ENCODE peak calls at places on chromosomes 13 and 19, in seven cellular contexts. W, S, K, E, Y, B and Z are unnamed samples.

GRCh38 chr19:3370214-3370720 is 3.9 kb downstream of the NFIC start:
- DNase-seq in E (no peak), S (no peak), B (no peak), Y (no peak), W (no peak), K (no peak), Z (no peak)

GRCh38 chr19:48249502-48250014 is 6.2 kb downstream of the CARD8 start:
- DNase-seq in B (no peak), Y (peak; percentile 80), K (no peak), S (peak; percentile 63), E (no peak), W (no peak), Z (no peak)

GRCh38 chr19:32828643-32829344 is 40.8 kb downstream of the SLC7A9 start:
- DNase-seq in K (no peak), W (no peak), B (no peak), Y (no peak), S (no peak), E (no peak), Z (no peak)

GRCh38 chr19:1026189-1027019 is at the start of gene CNN2:
- DNase-seq in Y (peak; percentile 85), W (peak; percentile 85), B (peak; percentile 84), S (peak; percentile 64), E (no peak), K (peak; percentile 83), Z (peak; percentile 86)

GRCh38 chr19:7360393-7360984 is 11.8 kb downstream of the ARHGEF18 start:
- DNase-seq in E (no peak), S (no peak), W (no peak), K (no peak), B (no peak), Y (no peak), Z (no peak)

GRCh38 chr19:49690656-49691242 is at the start of gene CPT1C:
- DNase-seq in K (peak; percentile 91), S (peak; percentile 38), Y (peak; percentile 52), W (peak; percentile 74), E (no peak), B (peak; percentile 93), Z (no peak)

GRCh38 chr19:46922465-46922864 is 61.7 kb downstream of the ARHGAP35 start:
- DNase-seq in B (no peak), W (no peak), K (no peak), E (no peak), S (no peak), Y (no peak), Z (no peak)

GRCh38 chr13:37627428-37627827 is 28.9 kb upstream of the POSTN start:
- DNase-seq in W (no peak), B (no peak), K (no peak), S (no peak), E (no peak), Y (no peak), Z (no peak)

GRCh38 chr19:56111601-56112312 is 9.3 kb downstream of the ZNF787 start:
- DNase-seq in W (no peak), S (no peak), E (no peak), Y (peak; percentile 42), K (no peak), B (no peak), Z (no peak)

GRCh38 chr19:54670576-54671347 is 8.0 kb downstream of the LILRB4 start:
- DNase-seq in K (no peak), Y (no peak), B (no peak), E (no peak), W (no peak), S (no peak), Z (no peak)

GRCh38 chr19:50898018-50898417 is 13.2 kb downstream of the KLK4 start:
- DNase-seq in S (no peak), B (no peak), W (no peak), Y (no peak), E (no peak), K (no peak), Z (no peak)

GRCh38 chr13:38662362-38662761 is 24.5 kb upstream of the FREM2 start:
- DNase-seq in Y (no peak), E (no peak), S (no peak), B (no peak), K (no peak), W (no peak), Z (no peak)

GRCh38 chr19:39842693-39843435 is 3.3 kb downstream of the FBL start:
- DNase-seq in E (no peak), Y (no peak), S (no peak), B (no peak), W (no peak), K (no peak), Z (no peak)

GRCh38 chr19:2053601-2054389 is 2.8 kb upstream of the MKNK2 start:
- DNase-seq in K (no peak), B (no peak), W (no peak), S (no peak), Y (no peak), E (no peak), Z (no peak)

GRCh38 chr13:101433895-101434294 is 17.6 kb upstream of the NALCN start:
- DNase-seq in W (no peak), Y (no peak), S (no peak), K (no peak), B (no peak), E (no peak), Z (no peak)

GRCh38 chr19:47331931-47332547 is at the start of gene C5AR2:
- DNase-seq in Y (no peak), K (no peak), E (no peak), W (no peak), S (no peak), B (no peak), Z (peak; percentile 86)

GRCh38 chr13:114078501-114079451 is 53.6 kb downstream of the RASA3 start:
- DNase-seq in B (peak; percentile 7), Y (no peak), W (no peak), E (peak; percentile 30), S (no peak), K (no peak), Z (peak; percentile 86)

GRCh38 chr19:43300206-43300605 is 30.9 kb upstream of the PSG9 start:
- DNase-seq in E (no peak), W (no peak), K (no peak), B (no peak), Y (no peak), S (no peak), Z (no peak)

GRCh38 chr13:97011446-97012131 is 17.3 kb upstream of the OXGR1 start:
- DNase-seq in B (no peak), S (no peak), W (no peak), E (no peak), K (no peak), Y (no peak), Z (no peak)

GRCh38 chr13:100738176-100738855 is 63.7 kb upstream of the TMTC4 start:
- DNase-seq in K (no peak), B (no peak), Y (no peak), W (no peak), E (no peak), S (no peak), Z (no peak)

GRCh38 chr19:35937345-35938281 is 1.4 kb downstream of the LRFN3 start:
- DNase-seq in S (no peak), W (no peak), E (no peak), K (no peak), B (no peak), Y (no peak), Z (no peak)

GRCh38 chr13:50691682-50692263 is 151.7 kb downstream of the DLEU7 start:
- DNase-seq in W (no peak), E (no peak), S (no peak), Y (no peak), B (no peak), K (no peak), Z (no peak)

GRCh38 chr19:1104452-1105216 is 840 bp downstream of the GPX4 start:
- DNase-seq in B (peak; percentile 78), S (peak; percentile 79), E (no peak), W (no peak), Y (peak; percentile 86), K (peak; percentile 84), Z (peak; percentile 80)

GRCh38 chr13:105587786-105588185 is 947.7 kb downstream of the EFNB2 start:
- DNase-seq in S (no peak), E (no peak), B (no peak), Y (no peak), W (no peak), K (no peak), Z (peak; percentile 20)

GRCh38 chr13:34223984-34224383 is 406.0 kb downstream of the RFC3 start:
- DNase-seq in Y (no peak), E (no peak), W (no peak), S (no peak), K (no peak), B (no peak), Z (no peak)

GRCh38 chr19:18070181-18070580 is 16.6 kb downstream of the IL12RB1 start:
- DNase-seq in Y (no peak), W (no peak), E (no peak), K (no peak), S (no peak), B (no peak), Z (no peak)

GRCh38 chr13:43356566-43356965 is 333.2 kb downstream of the DNAJC15 start:
- DNase-seq in E (no peak), Y (no peak), B (no peak), S (no peak), K (no peak), W (no peak), Z (no peak)

GRCh38 chr19:36436531-36436930 is 18.1 kb upstream of the ZFP82 start:
- DNase-seq in B (no peak), W (no peak), Y (no peak), K (no peak), E (no peak), S (no peak), Z (no peak)

GRCh38 chr13:113561417-113562084 is 23.0 kb upstream of the TFDP1 start:
- DNase-seq in B (no peak), W (peak; percentile 10), E (no peak), Y (no peak), K (no peak), S (no peak), Z (no peak)

GRCh38 chr13:99749627-99750026 is 221.9 kb downstream of the ZIC5 start:
- DNase-seq in S (no peak), W (no peak), K (no peak), B (no peak), E (no peak), Y (no peak), Z (no peak)

GRCh38 chr13:20121154-20121515 is 39.7 kb downstream of the GJA3 start:
- DNase-seq in E (no peak), Y (no peak), K (no peak), B (no peak), S (no peak), W (no peak), Z (peak; percentile 28)

GRCh38 chr13:51959773-51960172 is 51.5 kb downstream of the ATP7B start:
- DNase-seq in K (no peak), B (no peak), E (no peak), Y (no peak), S (no peak), W (no peak), Z (no peak)

GRCh38 chr13:85140192-85140591 is 659.0 kb downstream of the SLITRK6 start:
- DNase-seq in Y (no peak), E (no peak), W (no peak), B (no peak), K (no peak), S (no peak), Z (peak; percentile 1)

GRCh38 chr13:78806457-78806856 is 147.5 kb upstream of the OBI1 start:
- DNase-seq in Y (no peak), S (no peak), B (no peak), E (no peak), W (no peak), K (no peak), Z (no peak)

GRCh38 chr19:6590458-6591319 is at the start of gene CD70:
- DNase-seq in K (peak; percentile 44), W (no peak), S (peak; percentile 32), Y (peak; percentile 72), B (peak; percentile 65), E (no peak), Z (peak; percentile 46)

GRCh38 chr13:102911336-102911735 is 65.5 kb downstream of the ERCC5 start:
- DNase-seq in Y (no peak), K (no peak), E (no peak), S (no peak), W (peak; percentile 22), B (no peak), Z (no peak)

GRCh38 chr19:38699647-38700349 is 44.5 kb downstream of the CAPN12 start:
- DNase-seq in Y (no peak), S (no peak), E (no peak), K (no peak), B (no peak), W (no peak), Z (no peak)

GRCh38 chr13:57996717-57997116 is 365.2 kb downstream of the PCDH17 start:
- DNase-seq in S (no peak), Y (no peak), K (no peak), W (no peak), B (no peak), E (no peak), Z (no peak)